ENCODE peak calls at places on chromosome 4, in ten cellular contexts. R is pancreas, N is stomach, J is transverse colon, K is GM12865, X is spleen, L is A549, U is esophagus muscularis mucosa, Z is hepatocyte, I is cardiac muscle cell. O is an unnamed sample.

GRCh38 chr4:186188107-186188506 is 3.3 kb upstream of the CYP4V2 start:
- DNase-seq in J (no peak), I (no peak), R (no peak), K (no peak), L (no peak), X (no peak), N (no peak), U (no peak), Z (no peak), O (no peak)

GRCh38 chr4:74108457-74109115 is 9.6 kb upstream of the CXCL2 start:
- DNase-seq in R (no peak), L (no peak), K (no peak), U (no peak), Z (no peak), N (no peak), J (no peak), X (no peak), I (no peak), O (no peak)

GRCh38 chr4:44425614-44426208 is 22.9 kb downstream of the KCTD8 start:
- DNase-seq in L (no peak), K (no peak), J (no peak), U (no peak), N (no peak), X (no peak), R (no peak), Z (peak), I (peak), O (no peak)

GRCh38 chr4:183136880-183137279 is 37.8 kb downstream of the WWC2 start:
- DNase-seq in Z (no peak), N (no peak), X (no peak), U (no peak), J (no peak), R (no peak), L (no peak), I (no peak), K (no peak), O (no peak)

GRCh38 chr4:113885291-113885690 is 94.2 kb downstream of the ARSJ start:
- DNase-seq in X (no peak), R (no peak), Z (no peak), J (no peak), L (no peak), U (no peak), I (no peak), N (no peak), K (no peak), O (no peak)

GRCh38 chr4:38050560-38051350 is 90.6 kb downstream of the PTTG2 start:
- DNase-seq in I (peak), X (no peak), J (no peak), R (no peak), U (no peak), K (no peak), Z (no peak), L (no peak), N (no peak), O (peak)

GRCh38 chr4:98938386-98938785 is 9.5 kb upstream of the EIF4E start:
- DNase-seq in Z (peak), I (peak), L (no peak), X (no peak), N (no peak), K (no peak), R (no peak), U (no peak), J (no peak), O (no peak)

GRCh38 chr4:8079031-8079885 is 79.4 kb downstream of the ABLIM2 start:
- DNase-seq in I (peak), K (no peak), U (no peak), J (peak), X (no peak), L (no peak), R (no peak), Z (peak), N (peak), O (no peak)

GRCh38 chr4:73653695-73654106 is 33.5 kb upstream of the RASSF6 start:
- DNase-seq in I (peak), Z (peak), R (peak), U (no peak), K (peak), L (peak), N (peak), X (no peak), J (peak), O (peak)

GRCh38 chr4:55736605-55737183 is 82.9 kb upstream of the EXOC1L start:
- DNase-seq in N (no peak), L (no peak), I (peak), U (no peak), R (no peak), J (no peak), X (no peak), Z (no peak), K (peak), O (no peak)

GRCh38 chr4:187118166-187118565 is 394.5 kb upstream of the FAT1 start:
- DNase-seq in J (no peak), K (no peak), U (no peak), L (no peak), R (no peak), I (no peak), X (no peak), N (no peak), Z (no peak), O (no peak)

GRCh38 chr4:155391932-155392331 is 15.2 kb upstream of the MAP9 start:
- DNase-seq in U (peak), J (no peak), R (no peak), L (no peak), X (no peak), I (no peak), K (no peak), Z (no peak), N (no peak), O (no peak)

GRCh38 chr4:125123710-125124109 is 191.0 kb upstream of the FAT4 start:
- DNase-seq in U (no peak), L (no peak), K (no peak), N (no peak), Z (no peak), J (no peak), I (peak), R (no peak), X (no peak), O (no peak)

GRCh38 chr4:8198206-8198905 is 734 bp upstream of the SH3TC1 start:
- DNase-seq in R (peak), K (no peak), Z (no peak), N (peak), X (peak), I (no peak), U (no peak), L (no peak), J (peak), O (peak)

GRCh38 chr4:73308286-73308685 is 49.7 kb upstream of the ANKRD17 start:
- DNase-seq in N (no peak), X (no peak), K (peak), J (no peak), L (no peak), Z (peak), I (peak), R (no peak), U (no peak), O (no peak)

GRCh38 chr4:183289688-183290087 is 30.4 kb downstream of the CLDN22 start:
- DNase-seq in N (no peak), U (no peak), X (no peak), R (no peak), K (no peak), I (no peak), L (peak), J (no peak), Z (no peak), O (no peak)

GRCh38 chr4:57640391-57641100 is 530.4 kb upstream of the IGFBP7 start:
- DNase-seq in K (no peak), X (no peak), I (no peak), L (no peak), Z (no peak), J (peak), R (no peak), U (no peak), N (no peak), O (no peak)

GRCh38 chr4:163175971-163176958 is 9.6 kb upstream of the NAF1 start:
- DNase-seq in K (no peak), R (no peak), X (no peak), J (no peak), U (no peak), I (no peak), N (no peak), L (no peak), Z (no peak), O (no peak)

GRCh38 chr4:127410201-127410600 is 222.6 kb upstream of the INTU start:
- DNase-seq in L (no peak), J (no peak), R (no peak), I (no peak), U (no peak), Z (no peak), K (no peak), X (no peak), N (no peak), O (no peak)

GRCh38 chr4:110953191-110953590 is 330.3 kb upstream of the PITX2 start:
- DNase-seq in I (no peak), L (no peak), K (no peak), N (no peak), X (no peak), Z (no peak), J (no peak), R (no peak), U (no peak), O (no peak)

GRCh38 chr4:3114377-3114776 is 39.9 kb downstream of the HTT start:
- DNase-seq in Z (no peak), K (no peak), I (no peak), R (no peak), J (no peak), U (peak), N (no peak), L (no peak), X (no peak), O (no peak)

GRCh38 chr4:6279582-6280289 is 10.1 kb downstream of the WFS1 start:
- DNase-seq in U (no peak), J (no peak), K (no peak), Z (no peak), I (no peak), L (no peak), R (no peak), X (no peak), N (no peak), O (no peak)

GRCh38 chr4:28966982-28967381 is 1753.2 kb upstream of the PCDH7 start:
- DNase-seq in N (no peak), I (peak), J (no peak), U (no peak), Z (peak), R (no peak), K (no peak), L (no peak), X (no peak), O (no peak)

GRCh38 chr4:98626350-98626749 is 32.1 kb downstream of the TSPAN5 start:
- DNase-seq in K (no peak), I (peak), L (peak), J (no peak), X (no peak), U (peak), N (no peak), Z (peak), R (no peak), O (peak)

GRCh38 chr4:180031330-180031729 is 2211.9 kb upstream of the TENM3 start:
- DNase-seq in U (no peak), L (no peak), N (no peak), J (no peak), R (no peak), I (no peak), Z (no peak), K (no peak), X (no peak), O (no peak)

GRCh38 chr4:6988016-6988715 is 55.0 kb upstream of the TADA2B start:
- DNase-seq in L (no peak), X (no peak), R (no peak), K (peak), U (no peak), Z (no peak), J (peak), N (no peak), I (no peak), O (no peak)

GRCh38 chr4:18441676-18442075 is 420.1 kb upstream of the LCORL start:
- DNase-seq in I (no peak), R (no peak), X (no peak), K (no peak), J (no peak), N (no peak), Z (no peak), L (no peak), U (no peak), O (no peak)

GRCh38 chr4:18442957-18443356 is 421.4 kb upstream of the LCORL start:
- DNase-seq in X (no peak), L (no peak), N (no peak), Z (no peak), J (no peak), R (no peak), U (no peak), I (no peak), K (no peak), O (no peak)

GRCh38 chr4:18444286-18444685 is 422.7 kb upstream of the LCORL start:
- DNase-seq in U (no peak), N (no peak), J (no peak), K (no peak), L (no peak), R (no peak), X (no peak), Z (peak), I (no peak), O (no peak)

GRCh38 chr4:18440527-18441215 is 419.1 kb upstream of the LCORL start:
- DNase-seq in U (no peak), X (no peak), L (no peak), K (no peak), I (no peak), J (no peak), Z (no peak), R (no peak), N (no peak), O (no peak)

GRCh38 chr4:18445110-18445509 is 423.6 kb upstream of the LCORL start:
- DNase-seq in R (no peak), N (no peak), J (no peak), K (no peak), L (no peak), Z (no peak), U (no peak), X (no peak), I (no peak), O (no peak)
- TF ChIP-seq CTCF in R (no peak), N (no peak), J (no peak), K (no peak), L (no peak), Z (no peak), U (no peak), X (no peak), I (no peak), O (no peak)

GRCh38 chr4:13859423-13859822 is 231.9 kb upstream of the BOD1L1 start:
- DNase-seq in J (no peak), U (no peak), L (no peak), I (no peak), X (no peak), R (no peak), N (no peak), Z (no peak), K (no peak), O (no peak)
- TF ChIP-seq CTCF in J (no peak), U (no peak), L (no peak), I (no peak), X (no peak), R (no peak), N (no peak), Z (no peak), K (no peak), O (no peak)

DNA sequence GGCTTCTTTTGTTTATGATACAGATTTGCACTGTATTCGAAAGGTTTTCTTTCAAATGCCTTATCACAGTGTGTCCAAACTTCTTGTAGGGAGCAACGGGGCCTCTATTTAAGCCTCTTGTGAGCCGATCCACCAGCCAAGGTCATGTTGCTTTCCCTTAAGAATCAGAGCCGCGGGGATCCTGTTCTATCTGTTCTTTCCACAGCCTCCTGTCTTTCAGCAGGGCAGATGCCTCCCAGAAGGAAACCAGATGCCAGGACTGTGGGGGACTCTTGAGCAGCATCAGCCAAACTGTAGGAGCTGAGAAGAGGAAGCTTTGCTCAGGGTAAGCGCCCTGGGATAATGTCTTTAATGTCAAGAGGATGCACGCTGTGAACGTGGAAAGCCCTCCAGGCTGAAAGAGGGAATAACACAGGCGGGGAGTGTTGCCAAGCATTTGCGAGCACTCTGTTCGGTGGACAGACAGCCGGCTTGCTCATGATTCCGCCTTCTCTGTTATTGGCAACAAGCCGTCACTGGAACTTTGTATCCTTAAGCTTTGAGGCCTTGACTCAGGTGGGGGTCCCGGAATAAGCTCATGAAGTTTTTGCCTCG is 279.8 kb upstream of the FRG1 start:
- DNase-seq in L (no peak), K (no peak), I (no peak), X (no peak), N (no peak), U (no peak), R (no peak), Z (peak), J (no peak), O (no peak)
- TF ChIP-seq CTCF in L (no peak), K (no peak), I (no peak), X (no peak), N (no peak), U (no peak), R (no peak), Z (no peak), J (no peak), O (no peak)

GRCh38 chr4:171985129-171985528 is 171.9 kb downstream of the GALNTL6 start:
- DNase-seq in L (no peak), Z (no peak), N (no peak), J (no peak), U (no peak), X (no peak), I (no peak), R (no peak), K (peak), O (no peak)
- TF ChIP-seq CTCF in L (no peak), Z (no peak), N (no peak), J (no peak), U (no peak), X (no peak), I (no peak), R (no peak), K (no peak), O (no peak)

GRCh38 chr4:150256841-150257273 is 178.6 kb downstream of the DCLK2 start:
- DNase-seq in U (peak), N (no peak), I (no peak), R (no peak), K (no peak), L (no peak), X (no peak), J (peak), Z (peak), O (no peak)
- TF ChIP-seq CTCF in U (no peak), N (no peak), I (no peak), R (no peak), K (no peak), L (no peak), X (no peak), J (no peak), Z (peak), O (no peak)

GRCh38 chr4:112732142-112732541 is 95.2 kb downstream of the LARP7 start:
- DNase-seq in I (no peak), N (no peak), K (no peak), U (peak), R (no peak), L (no peak), Z (no peak), J (no peak), X (no peak), O (no peak)

GRCh38 chr4:112731715-112732114 is 94.8 kb downstream of the LARP7 start:
- DNase-seq in L (no peak), X (no peak), I (no peak), R (no peak), Z (no peak), U (peak), K (no peak), N (no peak), J (no peak), O (no peak)

GRCh38 chr4:112735474-112735951 is 98.6 kb downstream of the LARP7 start:
- DNase-seq in R (no peak), U (peak), K (peak), I (no peak), J (no peak), L (no peak), X (no peak), N (no peak), Z (no peak), O (no peak)

GRCh38 chr4:112739442-112739841 is 102.5 kb downstream of the LARP7 start:
- DNase-seq in K (no peak), J (no peak), X (no peak), R (no peak), I (no peak), U (peak), N (no peak), L (no peak), Z (no peak), O (no peak)

DNA sequence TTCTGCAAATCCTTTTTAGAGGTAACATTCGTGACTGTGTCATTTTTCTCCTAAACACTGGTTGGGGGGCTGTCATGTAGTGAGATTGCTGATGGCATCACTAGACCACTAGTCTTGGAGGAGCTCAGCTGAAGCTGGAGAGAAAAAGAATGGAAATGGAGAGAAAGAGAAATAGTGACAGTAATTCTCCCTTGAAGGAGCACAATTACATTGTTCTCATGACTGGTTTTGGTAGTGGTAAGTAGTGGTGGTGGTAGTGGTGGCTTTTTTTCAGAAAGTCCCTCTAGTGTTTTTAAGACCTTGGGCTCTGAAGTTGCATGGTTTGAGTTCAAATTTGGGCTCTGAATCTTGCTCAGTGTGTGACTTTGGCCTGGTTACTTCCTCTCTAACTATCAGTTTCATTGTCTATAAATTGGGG is 99.8 kb downstream of the LARP7 start:
- DNase-seq in K (peak), N (no peak), L (no peak), I (no peak), R (no peak), X (no peak), Z (no peak), U (peak), J (no peak), O (no peak)
- TF ChIP-seq CTCF in K (no peak), N (no peak), L (no peak), I (no peak), R (no peak), X (no peak), Z (no peak), U (no peak), J (no peak), O (no peak)

DNA sequence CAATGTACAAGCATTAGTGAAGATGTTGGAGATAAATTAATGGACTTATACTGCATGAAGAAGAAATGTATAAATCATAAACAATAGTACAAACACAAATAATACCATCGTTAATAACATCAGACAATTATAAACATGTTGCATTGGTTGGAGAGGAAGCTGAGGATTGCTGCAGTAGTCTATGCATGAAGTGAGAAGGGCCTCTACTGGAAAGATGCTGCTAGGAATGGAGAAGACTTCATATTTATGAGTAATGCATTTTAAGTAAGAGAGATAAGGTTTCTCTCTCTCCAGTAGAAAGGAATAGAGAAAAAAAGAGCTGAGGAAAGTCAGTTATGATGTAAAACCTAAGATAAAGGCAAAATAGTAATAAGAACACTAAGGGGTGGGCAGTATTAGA is 247.8 kb downstream of the GRID2 start:
- DNase-seq in Z (no peak), I (no peak), U (no peak), K (no peak), X (no peak), N (no peak), J (no peak), R (no peak), L (no peak), O (no peak)
- TF ChIP-seq CTCF in Z (no peak), I (no peak), U (no peak), K (no peak), X (no peak), N (no peak), J (no peak), R (no peak), L (no peak), O (no peak)

DNA sequence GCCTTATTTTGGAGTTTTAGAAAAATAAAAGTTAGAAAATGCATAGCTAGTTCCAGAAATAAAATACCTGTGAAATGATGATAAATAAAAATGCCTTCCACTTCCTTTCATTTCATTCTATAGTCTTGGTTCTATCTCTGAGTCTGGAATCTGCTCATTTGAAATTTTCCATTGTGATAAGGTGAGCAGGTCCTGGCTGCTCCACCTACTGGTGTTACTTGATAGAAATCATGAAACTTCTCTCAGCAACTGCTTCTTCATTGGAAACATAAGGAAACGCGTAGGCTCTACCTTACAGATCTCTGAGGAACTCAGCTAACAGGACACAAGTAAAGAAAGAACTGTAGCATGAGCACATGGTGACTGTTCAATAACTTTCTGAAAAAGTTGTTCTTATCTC is 141.8 kb downstream of the DCHS2 start:
- DNase-seq in I (no peak), K (no peak), R (no peak), X (no peak), Z (peak), J (no peak), U (no peak), L (peak), N (no peak), O (no peak)
- TF ChIP-seq CTCF in I (peak), K (peak), R (peak), X (peak), Z (peak), J (peak), U (no peak), L (peak), N (no peak), O (no peak)

GRCh38 chr4:164949448-164950118 is 27.9 kb downstream of the TRIM61 start:
- DNase-seq in X (no peak), K (peak), J (no peak), Z (peak), N (no peak), I (no peak), R (no peak), U (no peak), L (no peak), O (no peak)
- TF ChIP-seq CTCF in X (no peak), K (peak), J (no peak), Z (peak), N (no peak), I (peak), R (no peak), U (no peak), L (no peak), O (no peak)

O was measured in thyroid gland.